ENCODE peak calls at places on chromosomes 12 and 14, in eight cellular contexts. One of them, this sample, is unnamed.

GRCh38 chr14:56271988-56272387 is 153.8 kb downstream of the PELI2 start:
- DNase-seq in AG09309: peak
- DNase-seq in psoas muscle: no peak
- DNase-seq in astrocyte of the spinal cord: peak
- DNase-seq in progenitor cell of endocrine pancreas: no peak
- DNase-seq in GM20000: no peak
- DNase-seq in upper lobe of right lung: no peak
- DNase-seq in foreskin keratinocyte: peak
- DNase-seq in this sample: no peak

GRCh38 chr12:127194176-127194575 is 1072.8 kb upstream of the TMEM132C start:
- DNase-seq in AG09309: no peak
- DNase-seq in psoas muscle: no peak
- DNase-seq in astrocyte of the spinal cord: peak
- DNase-seq in progenitor cell of endocrine pancreas: no peak
- DNase-seq in GM20000: no peak
- DNase-seq in upper lobe of right lung: no peak
- DNase-seq in foreskin keratinocyte: no peak
- DNase-seq in this sample: no peak

GRCh38 chr14:57982802-57983201 is 116.9 kb upstream of the SLC35F4 start:
- DNase-seq in AG09309: no peak
- DNase-seq in psoas muscle: no peak
- DNase-seq in astrocyte of the spinal cord: no peak
- DNase-seq in progenitor cell of endocrine pancreas: no peak
- DNase-seq in GM20000: no peak
- DNase-seq in upper lobe of right lung: peak
- DNase-seq in foreskin keratinocyte: no peak
- DNase-seq in this sample: no peak

GRCh38 chr12:106919910-106920544 is 35.7 kb upstream of the TMEM263 start:
- DNase-seq in AG09309: peak
- DNase-seq in psoas muscle: no peak
- DNase-seq in astrocyte of the spinal cord: peak
- DNase-seq in progenitor cell of endocrine pancreas: no peak
- DNase-seq in GM20000: no peak
- DNase-seq in upper lobe of right lung: no peak
- DNase-seq in foreskin keratinocyte: no peak
- DNase-seq in this sample: no peak

GRCh38 chr12:65823481-65824313 is 586 bp upstream of the HMGA2 start:
- DNase-seq in AG09309: no peak
- DNase-seq in psoas muscle: peak
- DNase-seq in astrocyte of the spinal cord: no peak
- DNase-seq in progenitor cell of endocrine pancreas: peak
- DNase-seq in GM20000: peak
- DNase-seq in upper lobe of right lung: peak
- DNase-seq in foreskin keratinocyte: peak
- DNase-seq in this sample: no peak

GRCh38 chr12:93982847-93983315 is 165.5 kb upstream of the PLXNC1 start:
- DNase-seq in AG09309: peak
- DNase-seq in psoas muscle: no peak
- DNase-seq in astrocyte of the spinal cord: peak
- DNase-seq in progenitor cell of endocrine pancreas: no peak
- DNase-seq in GM20000: no peak
- DNase-seq in upper lobe of right lung: no peak
- DNase-seq in foreskin keratinocyte: peak
- DNase-seq in this sample: no peak

GRCh38 chr14:102194856-102195255 is 55.2 kb downstream of the WDR20 start:
- DNase-seq in AG09309: no peak
- DNase-seq in psoas muscle: no peak
- DNase-seq in astrocyte of the spinal cord: no peak
- DNase-seq in progenitor cell of endocrine pancreas: no peak
- DNase-seq in GM20000: no peak
- DNase-seq in upper lobe of right lung: no peak
- DNase-seq in foreskin keratinocyte: no peak
- DNase-seq in this sample: no peak

GRCh38 chr14:31173120-31173837 is 34.3 kb downstream of the HECTD1 start:
- DNase-seq in AG09309: no peak
- DNase-seq in psoas muscle: no peak
- DNase-seq in astrocyte of the spinal cord: no peak
- DNase-seq in progenitor cell of endocrine pancreas: no peak
- DNase-seq in GM20000: no peak
- DNase-seq in upper lobe of right lung: no peak
- DNase-seq in foreskin keratinocyte: no peak
- DNase-seq in this sample: no peak

GRCh38 chr12:61993734-61994345 is 266.4 kb upstream of the USP15 start:
- DNase-seq in AG09309: no peak
- DNase-seq in psoas muscle: no peak
- DNase-seq in astrocyte of the spinal cord: peak
- DNase-seq in progenitor cell of endocrine pancreas: no peak
- DNase-seq in GM20000: no peak
- DNase-seq in upper lobe of right lung: no peak
- DNase-seq in foreskin keratinocyte: peak
- DNase-seq in this sample: no peak
- TF ChIP-seq CTCF in AG09309: peak
- TF ChIP-seq CTCF in psoas muscle: peak
- TF ChIP-seq CTCF in astrocyte of the spinal cord: peak
- TF ChIP-seq CTCF in progenitor cell of endocrine pancreas: peak
- TF ChIP-seq CTCF in GM20000: peak
- TF ChIP-seq CTCF in upper lobe of right lung: peak
- TF ChIP-seq CTCF in foreskin keratinocyte: peak
- TF ChIP-seq CTCF in this sample: peak

GRCh38 chr12:118101051-118101450 is 2.8 kb downstream of the VSIG10 start:
- DNase-seq in AG09309: no peak
- DNase-seq in psoas muscle: no peak
- DNase-seq in astrocyte of the spinal cord: no peak
- DNase-seq in progenitor cell of endocrine pancreas: no peak
- DNase-seq in GM20000: no peak
- DNase-seq in upper lobe of right lung: no peak
- DNase-seq in foreskin keratinocyte: no peak
- DNase-seq in this sample: no peak
- TF ChIP-seq CTCF in AG09309: no peak
- TF ChIP-seq CTCF in psoas muscle: no peak
- TF ChIP-seq CTCF in astrocyte of the spinal cord: no peak
- TF ChIP-seq CTCF in progenitor cell of endocrine pancreas: no peak
- TF ChIP-seq CTCF in GM20000: no peak
- TF ChIP-seq CTCF in upper lobe of right lung: no peak
- TF ChIP-seq CTCF in foreskin keratinocyte: no peak
- TF ChIP-seq CTCF in this sample: no peak

DNA sequence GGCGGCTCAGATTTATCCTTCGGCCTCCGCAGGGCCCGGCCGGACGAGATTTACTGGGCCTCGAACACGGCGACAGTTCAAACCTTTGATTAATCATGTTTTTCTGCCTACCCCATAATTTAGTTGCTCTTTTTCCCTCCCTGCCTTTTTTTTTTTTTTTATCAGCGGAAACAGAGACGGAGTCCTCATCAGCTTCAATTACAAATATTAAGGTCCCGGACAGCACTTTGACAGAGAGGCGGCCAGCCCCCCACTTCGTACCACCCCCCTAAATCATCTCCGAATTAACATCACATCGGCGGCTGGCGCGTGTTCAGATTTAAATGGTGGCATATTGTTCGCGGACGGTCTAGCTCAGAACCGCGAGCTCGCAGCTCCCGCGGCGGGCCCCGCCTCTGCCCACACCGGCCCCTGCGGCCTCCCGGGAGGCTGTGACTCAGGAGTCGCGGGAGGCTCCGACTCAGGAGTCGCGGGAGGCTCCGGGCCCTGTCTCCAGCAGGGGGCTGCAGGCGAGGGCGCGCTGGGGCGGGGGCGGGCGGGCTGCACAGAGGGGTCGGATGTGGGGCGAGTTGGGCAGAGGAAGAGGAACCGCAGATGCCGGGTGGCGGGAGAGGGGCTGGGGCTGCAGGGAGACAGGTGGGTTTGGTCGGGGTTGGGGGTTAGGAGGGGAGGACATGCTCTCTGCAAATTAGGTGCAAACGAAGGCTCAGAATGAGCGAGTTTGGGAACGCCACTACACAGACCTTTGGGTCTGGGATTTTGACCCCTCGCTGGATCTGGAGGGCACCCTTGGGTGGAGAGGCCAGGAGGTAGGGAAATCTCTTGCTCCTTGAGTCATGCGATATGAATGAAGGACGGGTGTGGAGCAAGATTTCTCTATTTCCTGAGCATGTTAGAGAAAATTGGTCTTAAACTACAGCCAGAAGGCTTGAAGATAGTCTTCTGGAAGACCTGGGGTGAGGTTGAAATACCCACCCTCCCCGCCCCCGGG is 19.6 kb upstream of the ATP5MC2 start:
- DNase-seq in AG09309: no peak
- DNase-seq in psoas muscle: peak
- DNase-seq in astrocyte of the spinal cord: peak
- DNase-seq in progenitor cell of endocrine pancreas: peak
- DNase-seq in GM20000: peak
- DNase-seq in upper lobe of right lung: peak
- DNase-seq in foreskin keratinocyte: peak
- DNase-seq in this sample: no peak
- TF ChIP-seq CTCF in AG09309: no peak
- TF ChIP-seq CTCF in psoas muscle: no peak
- TF ChIP-seq CTCF in astrocyte of the spinal cord: peak
- TF ChIP-seq CTCF in progenitor cell of endocrine pancreas: peak
- TF ChIP-seq CTCF in GM20000: no peak
- TF ChIP-seq CTCF in upper lobe of right lung: no peak
- TF ChIP-seq CTCF in foreskin keratinocyte: peak
- TF ChIP-seq CTCF in this sample: no peak

DNA sequence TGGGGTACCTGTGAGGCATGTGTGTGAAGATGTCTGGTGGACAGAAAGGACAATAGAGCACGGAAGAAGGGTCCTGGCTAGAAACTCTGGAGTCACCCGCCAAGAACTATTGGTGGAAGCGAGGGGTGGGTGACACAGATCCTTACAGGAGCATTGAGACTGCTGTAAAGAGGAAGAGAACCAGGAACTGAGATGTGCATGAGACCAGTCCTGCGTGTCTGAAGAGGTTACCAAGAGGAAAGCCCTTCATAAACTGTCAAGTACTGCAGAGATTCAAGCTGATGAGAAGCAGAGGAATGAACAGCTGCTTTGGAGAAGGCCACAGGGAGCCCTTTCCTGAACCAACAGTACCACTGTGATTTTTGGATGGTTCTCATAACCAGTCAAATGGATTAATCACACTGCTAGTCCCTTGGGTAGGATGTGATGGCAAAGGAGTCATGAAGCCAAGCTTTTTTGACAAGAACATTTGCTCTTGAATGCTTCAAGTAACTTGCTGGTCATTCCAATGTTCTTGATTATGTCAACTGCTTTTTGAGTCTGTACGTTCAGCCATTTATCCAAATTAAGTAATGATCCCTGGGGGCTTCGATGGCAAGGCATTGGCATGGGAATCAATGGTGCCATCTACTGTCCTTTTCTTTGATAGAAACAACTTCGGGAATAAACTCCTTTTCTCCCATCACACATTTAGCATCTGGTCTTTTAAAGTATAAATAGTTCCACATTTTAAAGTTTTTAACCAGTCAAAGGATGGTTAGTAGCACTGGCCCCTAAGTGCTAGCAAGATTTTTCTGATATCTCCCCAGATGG is 42.9 kb downstream of the GPR135 start:
- DNase-seq in AG09309: no peak
- DNase-seq in psoas muscle: no peak
- DNase-seq in astrocyte of the spinal cord: no peak
- DNase-seq in progenitor cell of endocrine pancreas: no peak
- DNase-seq in GM20000: peak
- DNase-seq in upper lobe of right lung: no peak
- DNase-seq in foreskin keratinocyte: no peak
- DNase-seq in this sample: no peak
- TF ChIP-seq CTCF in AG09309: peak
- TF ChIP-seq CTCF in psoas muscle: no peak
- TF ChIP-seq CTCF in astrocyte of the spinal cord: peak
- TF ChIP-seq CTCF in progenitor cell of endocrine pancreas: no peak
- TF ChIP-seq CTCF in GM20000: no peak
- TF ChIP-seq CTCF in upper lobe of right lung: peak
- TF ChIP-seq CTCF in foreskin keratinocyte: peak
- TF ChIP-seq CTCF in this sample: peak

DNA sequence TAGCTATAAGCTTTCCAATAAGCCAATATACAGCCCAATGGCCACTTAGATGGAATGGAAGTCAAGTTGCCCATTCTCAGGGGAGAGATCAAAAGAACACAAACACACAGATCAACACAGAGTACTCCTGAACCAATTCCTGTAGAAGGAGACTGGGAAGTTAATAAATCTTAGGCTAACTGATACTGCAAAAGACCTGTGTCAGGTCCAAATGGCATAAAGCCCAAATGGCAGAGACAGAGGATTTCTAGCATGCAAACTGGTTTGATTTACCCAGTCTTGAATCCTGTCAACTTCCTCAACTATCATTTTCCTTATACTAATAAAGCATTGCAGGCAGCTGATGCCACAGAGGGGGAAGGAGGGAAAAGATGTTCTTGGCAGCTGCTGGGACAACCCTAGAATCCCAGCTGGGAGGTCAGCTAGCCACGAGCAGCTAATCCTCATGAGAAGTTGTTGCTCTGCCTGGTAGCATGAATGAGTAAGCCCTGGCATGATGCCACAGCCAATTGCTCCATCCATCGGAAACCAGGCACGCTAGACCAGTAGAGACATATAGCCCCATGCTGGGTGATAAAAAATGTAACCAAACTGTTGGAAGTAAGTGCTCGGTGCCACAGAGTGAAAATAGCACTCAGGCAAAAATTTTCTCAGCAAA is 26.2 kb downstream of the ANG start:
- DNase-seq in AG09309: peak
- DNase-seq in psoas muscle: peak
- DNase-seq in astrocyte of the spinal cord: peak
- DNase-seq in progenitor cell of endocrine pancreas: no peak
- DNase-seq in GM20000: no peak
- DNase-seq in upper lobe of right lung: peak
- DNase-seq in foreskin keratinocyte: peak
- DNase-seq in this sample: no peak
- TF ChIP-seq CTCF in AG09309: no peak
- TF ChIP-seq CTCF in psoas muscle: no peak
- TF ChIP-seq CTCF in astrocyte of the spinal cord: no peak
- TF ChIP-seq CTCF in progenitor cell of endocrine pancreas: no peak
- TF ChIP-seq CTCF in GM20000: no peak
- TF ChIP-seq CTCF in upper lobe of right lung: no peak
- TF ChIP-seq CTCF in foreskin keratinocyte: no peak
- TF ChIP-seq CTCF in this sample: no peak

DNA sequence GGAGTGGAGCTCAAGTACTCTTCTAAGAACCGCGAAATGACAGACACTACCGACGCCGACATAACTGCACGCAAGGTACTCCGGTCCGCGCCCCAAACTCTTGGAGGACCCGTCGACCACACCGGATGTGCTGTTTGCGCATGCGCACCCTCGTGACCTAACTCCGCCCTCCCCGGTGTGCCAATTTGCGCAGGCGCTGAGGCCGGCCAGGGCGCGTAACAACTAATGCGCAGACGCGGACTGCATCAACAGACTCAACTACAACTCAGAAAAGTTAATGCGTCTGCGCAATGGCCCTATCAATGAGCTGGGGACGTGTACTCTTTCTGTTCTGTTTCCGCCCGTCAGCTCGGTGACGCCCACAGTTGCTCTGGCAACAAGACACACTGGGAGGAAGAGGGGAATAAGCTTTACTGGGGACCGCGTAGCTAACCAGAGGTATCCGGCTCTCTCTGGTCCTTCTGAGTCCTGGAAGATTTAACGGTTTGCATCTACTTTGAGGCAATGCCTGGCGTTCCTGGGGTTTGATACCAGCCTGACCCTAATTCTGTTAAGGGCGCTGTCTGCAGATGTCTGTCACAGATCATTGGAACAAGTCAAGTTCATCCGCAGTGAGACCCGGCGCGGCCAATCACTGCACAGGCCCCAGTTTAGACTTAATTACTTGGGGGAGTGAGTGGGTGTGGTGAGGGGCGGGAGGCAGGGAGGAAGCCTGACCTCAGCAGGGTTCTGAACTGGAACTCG is at the start of gene DAD1:
- DNase-seq in AG09309: peak
- DNase-seq in psoas muscle: peak
- DNase-seq in astrocyte of the spinal cord: peak
- DNase-seq in progenitor cell of endocrine pancreas: peak
- DNase-seq in GM20000: peak
- DNase-seq in upper lobe of right lung: peak
- DNase-seq in foreskin keratinocyte: peak
- DNase-seq in this sample: peak
- TF ChIP-seq CTCF in AG09309: no peak
- TF ChIP-seq CTCF in psoas muscle: no peak
- TF ChIP-seq CTCF in astrocyte of the spinal cord: no peak
- TF ChIP-seq CTCF in progenitor cell of endocrine pancreas: peak
- TF ChIP-seq CTCF in GM20000: no peak
- TF ChIP-seq CTCF in upper lobe of right lung: no peak
- TF ChIP-seq CTCF in foreskin keratinocyte: no peak
- TF ChIP-seq CTCF in this sample: no peak

This sample was measured in D721Med.